ENCODE peak calls at places on chromosome 16, in four cellular contexts. X is PC-9, G is heart right ventricle, T is adipocyte. A is an unnamed sample. For H3K4me1, the result is how much of the 10 kb centered on the place peaks cover.

GRCh38 chr16:29898786-29899515 is 399 bp downstream of the SEZ6L2 start:
- DNase-seq in G (no peak), X (peak), T (peak), A (no peak)

GRCh38 chr16:53549970-53550406 is 47.0 kb upstream of the AKTIP start:
- DNase-seq in X (peak), T (peak), G (no peak), A (peak)

GRCh38 chr16:67429799-67430503 is 970 bp upstream of the HSD11B2 start:
- DNase-seq in T (no peak), X (no peak), G (no peak), A (no peak)

GRCh38 chr16:74666425-74667214 is at the start of gene RFWD3:
- DNase-seq in G (peak), X (peak), T (peak), A (peak)

GRCh38 chr16:8928467-8928957 is 35.2 kb downstream of the USP7 start:
- DNase-seq in G (no peak), T (peak), X (no peak), A (peak)

GRCh38 chr16:75099738-75100615 is 16.6 kb downstream of the LDHD start:
- DNase-seq in T (no peak), X (no peak), G (peak), A (no peak)

GRCh38 chr16:31344712-31345111 is 10.3 kb upstream of the ITGAX start:
- DNase-seq in X (no peak), G (no peak), T (no peak), A (no peak)

GRCh38 chr16:50644730-50645129 is 36.4 kb downstream of the SNX20 start:
- DNase-seq in T (peak), X (no peak), G (no peak), A (no peak)

GRCh38 chr16:70737377-70738082 is 51.7 kb upstream of the MTSS2 start:
- DNase-seq in G (peak), X (no peak), T (peak), A (peak)

GRCh38 chr16:11175850-11176341 is 80.1 kb downstream of the SOCS1 start:
- DNase-seq in G (no peak), T (no peak), X (peak), A (no peak)

GRCh38 chr16:583815-584591 is 5.9 kb upstream of the RAB40C start:
- DNase-seq in T (no peak), G (no peak), X (no peak), A (peak)

GRCh38 chr16:27685802-27686201 is 135.9 kb downstream of the KATNIP start:
- DNase-seq in X (no peak), G (no peak), T (no peak), A (no peak)

GRCh38 chr16:58999751-59000150 is 265.6 kb upstream of the GOT2 start:
- DNase-seq in G (no peak), T (no peak), X (no peak), A (no peak)

GRCh38 chr16:63617047-63617989 is 1504.5 kb downstream of the CDH11 start:
- DNase-seq in G (peak), T (peak), X (no peak), A (peak)

GRCh38 chr16:30447512-30448226 is 2.0 kb upstream of the SEPHS2 start:
- DNase-seq in X (no peak), T (no peak), G (no peak), A (no peak)

GRCh38 chr16:11112723-11113348 is 143.2 kb downstream of the SOCS1 start:
- DNase-seq in T (no peak), X (no peak), G (no peak), A (no peak)

GRCh38 chr16:13099822-13100221 is 198.4 kb downstream of the SHISA9 start:
- DNase-seq in T (no peak), X (no peak), G (no peak), A (no peak)

GRCh38 chr16:66678314-66678713 is 18.2 kb downstream of the CMTM4 start:
- DNase-seq in T (peak), G (no peak), X (no peak), A (no peak)

GRCh38 chr16:69432069-69432468 is 7.7 kb downstream of the CYB5B start:
- DNase-seq in X (no peak), T (no peak), G (no peak), A (no peak)

GRCh38 chr16:31301708-31302400 is 42.1 kb downstream of the ITGAM start:
- DNase-seq in T (peak), G (no peak), X (peak), A (no peak)

GRCh38 chr16:86096850-86097249 is 197.9 kb downstream of the IRF8 start:
- DNase-seq in T (no peak), X (no peak), G (no peak), A (no peak)

GRCh38 chr16:46817961-46818360 is 13.0 kb downstream of the C16orf87 start:
- DNase-seq in X (no peak), T (no peak), G (no peak), A (no peak)

GRCh38 chr16:85485379-85485778 is 127.7 kb upstream of the GSE1 start:
- DNase-seq in T (no peak), X (no peak), G (no peak), A (no peak)

GRCh38 chr16:4597174-4597573 is 17.5 kb downstream of the UBALD1 start:
- DNase-seq in X (no peak), G (no peak), T (no peak), A (no peak)

GRCh38 chr16:50702725-50703124 is 9.3 kb downstream of the NOD2 start:
- DNase-seq in T (no peak), X (no peak), G (no peak), A (no peak)

GRCh38 chr16:2971134-2971984 is 2.2 kb downstream of the PAQR4 start:
- DNase-seq in T (no peak), X (no peak), G (no peak), A (no peak)

GRCh38 chr16:2973081-2973480 is 3.9 kb downstream of the PAQR4 start:
- DNase-seq in G (no peak), X (no peak), T (no peak), A (no peak)

GRCh38 chr16:2973605-2974318 is 4.6 kb downstream of the PAQR4 start:
- DNase-seq in X (no peak), G (no peak), T (no peak), A (no peak)

GRCh38 chr16:2970563-2970962 is 1.4 kb downstream of the PAQR4 start:
- DNase-seq in G (no peak), T (no peak), X (no peak), A (no peak)

DNA sequence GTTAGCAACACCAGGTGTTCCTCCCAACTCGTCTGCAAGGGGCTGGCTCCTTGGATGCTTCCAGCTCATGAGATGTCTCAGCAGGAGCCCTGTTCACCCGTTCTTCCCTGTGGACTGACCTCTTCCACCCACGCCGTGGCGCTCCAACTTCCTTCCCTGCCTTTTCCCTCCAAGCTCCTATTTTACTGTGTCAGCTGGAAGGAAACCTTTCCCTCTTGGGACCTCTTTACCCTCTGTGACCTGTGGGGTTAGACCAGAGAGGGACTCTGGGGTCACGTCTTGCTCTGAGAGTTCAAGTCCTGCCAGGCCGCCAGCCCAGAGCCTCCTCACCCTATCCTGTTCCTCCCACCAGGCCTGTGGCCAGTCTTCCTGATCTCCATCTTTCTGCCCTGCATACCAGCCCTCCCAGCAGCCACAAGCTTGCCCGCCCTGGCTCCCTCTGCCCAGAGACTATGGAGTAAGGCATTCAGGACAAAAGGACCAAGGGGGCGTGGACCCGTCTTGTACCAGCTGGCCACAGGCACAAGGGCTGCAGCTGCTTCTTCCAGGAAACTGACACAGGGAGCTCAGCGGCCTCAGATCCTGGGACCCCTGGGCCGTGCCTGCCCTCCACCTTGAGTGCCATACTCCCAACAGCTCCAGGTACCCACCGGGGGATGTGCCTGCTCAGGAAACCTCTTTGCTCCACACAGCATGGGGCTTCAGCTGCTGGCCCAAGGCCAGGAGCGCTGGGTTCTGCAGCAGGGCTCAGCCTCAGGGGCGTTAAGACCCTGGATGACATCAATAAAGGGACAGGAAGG is 3.0 kb downstream of the PAQR4 start:
- DNase-seq in T (no peak), X (no peak), G (no peak), A (no peak)
- H3K4me3 ChIP-seq in T (no peak), X (no peak), G (no peak), A (no peak)

GRCh38 chr16:21060027-21060510 is 90.6 kb downstream of the DNAH3 start:
- DNase-seq in X (no peak), T (no peak), G (no peak), A (no peak)
- H3K4me1 ChIP-seq in X (under half), T (under half), G (under half), A (under half)

GRCh38 chr16:7392206-7392605 is 59.6 kb downstream of the RBFOX1 start:
- DNase-seq in G (no peak), X (no peak), T (no peak), A (no peak)

GRCh38 chr16:7393680-7394079 is 61.0 kb downstream of the RBFOX1 start:
- DNase-seq in G (no peak), X (no peak), T (no peak), A (no peak)

GRCh38 chr16:7394936-7395335 is 62.3 kb downstream of the RBFOX1 start:
- DNase-seq in G (no peak), T (no peak), X (no peak), A (no peak)

GRCh38 chr16:7391694-7392093 is 59.0 kb downstream of the RBFOX1 start:
- DNase-seq in T (no peak), X (no peak), G (no peak), A (no peak)

GRCh38 chr16:7390974-7391373 is 58.3 kb downstream of the RBFOX1 start:
- DNase-seq in G (no peak), X (no peak), T (no peak), A (no peak)
- H3K4me3 ChIP-seq in G (no peak), X (no peak), T (no peak), A (no peak)

GRCh38 chr16:82755570-82756282 is 129.0 kb downstream of the CDH13 start:
- DNase-seq in G (no peak), X (no peak), T (no peak), A (no peak)
- H3K4me1 ChIP-seq in G (under half), X (under half), T (under half), A (under half)

DNA sequence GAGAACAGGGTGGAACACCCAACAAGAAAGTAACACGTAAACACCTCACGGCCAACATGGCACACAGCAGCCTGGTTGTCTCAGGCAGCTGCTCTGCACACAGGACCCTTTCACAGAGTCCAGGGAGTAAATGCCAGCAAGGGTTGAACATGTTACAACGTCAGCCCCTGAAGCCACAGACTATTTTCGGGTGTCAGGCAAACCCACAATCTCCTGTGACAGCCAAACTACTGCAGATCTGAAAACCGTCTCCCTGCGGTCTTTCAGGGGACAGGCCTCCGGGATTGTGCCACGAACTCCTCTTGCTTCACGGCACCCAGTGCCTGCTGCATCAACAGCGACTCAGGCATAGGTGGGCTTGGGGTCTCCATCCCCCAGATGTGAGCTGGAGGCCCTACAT is 127.7 kb downstream of the XYLT1 start:
- DNase-seq in T (no peak), G (no peak), X (no peak), A (no peak)
- H3K4me3 ChIP-seq in T (no peak), G (no peak), X (no peak), A (no peak)

A was measured in ovary.